ENCODE peak calls at places on chromosomes 6 and 20, in seven cellular contexts. X is NCI-H1092, E is amniotic stem cell, A is T-helper 1 cell, W is progenitor cell of endocrine pancreas, D is body of pancreas, R is LHCN-M2. J is an unnamed sample.

GRCh38 chr6:33822575-33823395 is 19.0 kb upstream of the MLN start:
- DNase-seq in X (no peak), E (no peak), A (no peak), W (no peak), D (no peak), R (peak), J (no peak)

GRCh38 chr6:12866422-12867029 is 150.0 kb downstream of the PHACTR1 start:
- DNase-seq in X (no peak), E (no peak), A (no peak), W (no peak), D (no peak), R (no peak), J (no peak)

GRCh38 chr6:4028051-4028450 is 50.9 kb downstream of the FAM217A start:
- DNase-seq in X (no peak), E (no peak), A (no peak), W (no peak), D (no peak), R (no peak), J (no peak)

GRCh38 chr20:43954704-43955243 is 40.1 kb downstream of the TOX2 start:
- DNase-seq in X (no peak), E (no peak), A (no peak), W (no peak), D (no peak), R (no peak), J (no peak)

GRCh38 chr6:156912431-156912830 is 135.3 kb downstream of the ARID1B start:
- DNase-seq in X (no peak), E (no peak), A (no peak), W (no peak), D (no peak), R (no peak), J (no peak)

GRCh38 chr6:127190552-127190951 is 72.1 kb downstream of the RSPO3 start:
- DNase-seq in X (no peak), E (peak), A (peak), W (no peak), D (no peak), R (peak), J (no peak)

GRCh38 chr6:154606457-154606856 is 96.0 kb upstream of the CNKSR3 start:
- DNase-seq in X (no peak), E (no peak), A (peak), W (no peak), D (no peak), R (no peak), J (no peak)

GRCh38 chr20:10490706-10491105 is 55.6 kb downstream of the SLX4IP start:
- DNase-seq in X (no peak), E (no peak), A (no peak), W (no peak), D (no peak), R (no peak), J (no peak)

GRCh38 chr6:150025201-150025917 is at the start of gene RAET1L:
- DNase-seq in X (no peak), E (peak), A (peak), W (no peak), D (peak), R (peak), J (no peak)

GRCh38 chr6:22250486-22250885 is 46.4 kb downstream of the PRL start:
- DNase-seq in X (peak), E (no peak), A (no peak), W (no peak), D (no peak), R (peak), J (no peak)

GRCh38 chr6:119985952-119986736 is 636.6 kb upstream of the MAN1A1 start:
- DNase-seq in X (no peak), E (no peak), A (no peak), W (no peak), D (no peak), R (no peak), J (no peak)

GRCh38 chr20:24100370-24101011 is 111.9 kb upstream of the GGTLC1 start:
- DNase-seq in X (peak), E (no peak), A (peak), W (peak), D (peak), R (no peak), J (no peak)

GRCh38 chr20:22619806-22620205 is 35.4 kb upstream of the FOXA2 start:
- DNase-seq in X (no peak), E (no peak), A (no peak), W (no peak), D (no peak), R (no peak), J (no peak)

GRCh38 chr20:36720510-36720909 is 25.4 kb downstream of the NDRG3 start:
- DNase-seq in X (no peak), E (no peak), A (peak), W (no peak), D (no peak), R (no peak), J (no peak)

GRCh38 chr6:148520109-148520841 is 177.6 kb downstream of the SASH1 start:
- DNase-seq in X (no peak), E (no peak), A (no peak), W (no peak), D (no peak), R (no peak), J (no peak)

GRCh38 chr6:33640361-33640760 is 19.2 kb downstream of the ITPR3 start:
- DNase-seq in X (no peak), E (no peak), A (no peak), W (no peak), D (no peak), R (no peak), J (no peak)

GRCh38 chr6:133991096-133991593 is 38.1 kb downstream of the TBPL1 start:
- DNase-seq in X (no peak), E (peak), A (no peak), W (no peak), D (no peak), R (peak), J (no peak)

GRCh38 chr20:57476073-57476526 is 48.8 kb downstream of the CTCFL start:
- DNase-seq in X (no peak), E (no peak), A (no peak), W (no peak), D (no peak), R (no peak), J (no peak)

GRCh38 chr20:5400164-5400762 is 83.5 kb upstream of the PROKR2 start:
- DNase-seq in X (no peak), E (no peak), A (no peak), W (peak), D (no peak), R (peak), J (no peak)

GRCh38 chr6:138815797-138816528 is 20.1 kb downstream of the ECT2L start:
- DNase-seq in X (peak), E (peak), A (peak), W (no peak), D (peak), R (peak), J (no peak)

GRCh38 chr6:142605922-142606321 is 304.1 kb downstream of the ADGRG6 start:
- DNase-seq in X (no peak), E (no peak), A (no peak), W (no peak), D (no peak), R (peak), J (no peak)

GRCh38 chr6:37244430-37245310 is 12.9 kb upstream of the TBC1D22B start:
- DNase-seq in X (peak), E (peak), A (no peak), W (no peak), D (peak), R (peak), J (no peak)

GRCh38 chr20:57638173-57638894 is 18.1 kb upstream of the ZBP1 start:
- DNase-seq in X (no peak), E (no peak), A (no peak), W (no peak), D (no peak), R (peak), J (no peak)

GRCh38 chr20:24981750-24982149 is 10.8 kb downstream of the APMAP start:
- DNase-seq in X (no peak), E (no peak), A (no peak), W (no peak), D (peak), R (no peak), J (no peak)

GRCh38 chr6:56652994-56653393 is 10.3 kb upstream of the DST start:
- DNase-seq in X (no peak), E (no peak), A (no peak), W (no peak), D (no peak), R (peak), J (no peak)

GRCh38 chr6:150037526-150038201 is 12.3 kb upstream of the RAET1L start:
- DNase-seq in X (no peak), E (no peak), A (no peak), W (no peak), D (no peak), R (no peak), J (no peak)

GRCh38 chr6:129510930-129511329 is 199.0 kb downstream of the ARHGAP18 start:
- DNase-seq in X (no peak), E (no peak), A (no peak), W (no peak), D (no peak), R (peak), J (no peak)

GRCh38 chr6:16985484-16986284 is 116.2 kb upstream of the STMND1 start:
- DNase-seq in X (no peak), E (peak), A (no peak), W (no peak), D (no peak), R (peak), J (no peak)

GRCh38 chr6:158033751-158034702 is 52.4 kb downstream of the SYNJ2 start:
- DNase-seq in X (no peak), E (no peak), A (no peak), W (no peak), D (peak), R (no peak), J (no peak)

GRCh38 chr6:16760536-16761468 is at the start of gene ATXN1:
- DNase-seq in X (no peak), E (no peak), A (peak), W (peak), D (peak), R (peak), J (peak)

GRCh38 chr6:113172531-113172966 is 684.6 kb upstream of the MARCKS start:
- DNase-seq in X (peak), E (no peak), A (no peak), W (no peak), D (peak), R (peak), J (no peak)

GRCh38 chr6:108874470-108875160 is 26.4 kb downstream of the ARMC2 start:
- DNase-seq in X (no peak), E (peak), A (peak), W (no peak), D (peak), R (peak), J (no peak)

GRCh38 chr6:149054559-149055194 is 262.8 kb upstream of the TAB2 start:
- DNase-seq in X (no peak), E (no peak), A (no peak), W (no peak), D (peak), R (no peak), J (no peak)

GRCh38 chr6:110363748-110364147 is 5.6 kb upstream of the METTL24 start:
- DNase-seq in X (no peak), E (no peak), A (no peak), W (no peak), D (no peak), R (no peak), J (no peak)

GRCh38 chr6:16770701-16771569 is 9.7 kb upstream of the ATXN1 start:
- DNase-seq in X (no peak), E (no peak), A (peak), W (peak), D (peak), R (peak), J (peak)

J was measured in mesothelial cell of epicardium.